ENCODE peak calls at places on chromosomes 13 and 19, in four cellular contexts. M is GM12878, T is GM12891, W is K562. H is an unnamed sample.

GRCh38 chr19:32866061-32866460 is 3.5 kb downstream of the SLC7A9 start:
- DNase-seq in T (no peak), W (no peak), M (no peak), H (no peak)

GRCh38 chr13:62626771-62627170 is 1211.1 kb upstream of the PCDH20 start:
- DNase-seq in W (no peak), M (no peak), T (no peak), H (no peak)

GRCh38 chr19:4327252-4327876 is 11.3 kb downstream of the STAP2 start:
- DNase-seq in M (no peak), W (peak), T (no peak), H (peak)

GRCh38 chr19:39223703-39224279 is 19.7 kb upstream of the SYCN start:
- DNase-seq in W (peak), T (no peak), M (no peak), H (no peak)

GRCh38 chr13:106113796-106114195 is 421.7 kb downstream of the EFNB2 start:
- DNase-seq in W (no peak), M (no peak), T (no peak), H (no peak)

GRCh38 chr19:41195675-41196497 is 2.9 kb downstream of the CYP2S1 start:
- DNase-seq in W (no peak), M (no peak), T (no peak), H (peak)

GRCh38 chr13:94236132-94236531 is 243.3 kb downstream of the DCT start:
- DNase-seq in M (no peak), T (no peak), W (no peak), H (no peak)

GRCh38 chr13:100875392-100876043 is 200.9 kb upstream of the TMTC4 start:
- DNase-seq in T (no peak), W (no peak), M (peak), H (no peak)

GRCh38 chr19:32691952-32692726 is 518 bp downstream of the NUDT19 start:
- DNase-seq in T (peak), W (peak), M (no peak), H (peak)

GRCh38 chr13:79870123-79870522 is 389.2 kb downstream of the NDFIP2 start:
- DNase-seq in T (no peak), W (no peak), M (no peak), H (no peak)

GRCh38 chr19:13085673-13086072 is 17.0 kb downstream of the LYL1 start:
- DNase-seq in T (no peak), M (no peak), W (no peak), H (no peak)

GRCh38 chr13:110337287-110337686 is 30.2 kb downstream of the COL4A2 start:
- DNase-seq in W (no peak), M (no peak), T (no peak), H (no peak)
- TF ChIP-seq POLR2AphosphoS5 in W (no peak), M (no peak), T (no peak), H (no peak)

DNA sequence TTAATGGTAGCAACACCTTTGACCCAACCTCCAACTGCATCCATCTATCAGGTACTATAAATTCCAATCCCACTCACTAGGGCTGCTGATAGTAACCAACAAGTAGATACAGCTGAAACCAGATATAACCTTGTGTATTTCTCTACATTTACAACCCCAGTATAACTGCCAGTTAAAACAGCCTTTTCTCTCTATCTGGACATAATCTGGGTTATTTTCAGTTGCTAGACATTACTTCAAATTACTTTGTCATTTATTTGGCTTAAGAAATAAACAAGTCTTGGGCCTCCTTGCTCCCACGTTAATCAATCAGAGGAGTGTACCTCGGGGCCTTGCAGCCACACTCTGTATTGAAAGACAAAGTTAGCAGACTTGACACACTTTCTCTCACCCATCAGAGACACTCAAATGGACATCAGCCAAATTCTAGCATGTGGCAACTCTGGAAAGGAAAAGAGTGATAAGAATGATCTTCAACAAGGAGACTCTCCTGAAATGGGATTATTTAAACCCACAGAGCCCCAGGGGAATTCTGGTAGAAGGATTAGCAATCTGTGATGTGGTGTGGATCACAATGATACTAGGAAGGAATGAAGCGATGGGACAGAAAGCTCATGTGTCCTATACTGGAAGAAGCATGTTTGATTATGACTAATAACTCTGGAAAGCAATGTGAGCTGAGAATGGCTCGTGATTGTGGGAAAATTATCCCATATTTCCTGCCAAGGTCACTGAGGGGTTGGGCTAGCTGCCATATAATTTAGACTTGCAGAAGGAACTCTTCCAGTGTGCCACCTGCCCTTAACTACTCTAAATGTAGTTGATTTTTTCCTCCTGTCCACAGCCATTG is 157.5 kb downstream of the FLT1 start:
- DNase-seq in W (no peak), T (no peak), M (no peak), H (no peak)
- TF ChIP-seq SPI1 in W (no peak), T (no peak), M (no peak), H (no peak)

GRCh38 chr19:11137542-11138384 is 17.8 kb downstream of the SPC24 start:
- DNase-seq in M (no peak), W (peak), T (peak), H (peak)
- TF ChIP-seq POLR2AphosphoS5 in M (no peak), W (peak), T (no peak), H (no peak)

GRCh38 chr19:27794444-27795042 is 1418.4 kb downstream of the UQCRFS1 start:
- DNase-seq in W (peak), T (peak), M (no peak), H (peak)
- TF ChIP-seq SPI1 in W (no peak), T (peak), M (peak), H (no peak)

DNA sequence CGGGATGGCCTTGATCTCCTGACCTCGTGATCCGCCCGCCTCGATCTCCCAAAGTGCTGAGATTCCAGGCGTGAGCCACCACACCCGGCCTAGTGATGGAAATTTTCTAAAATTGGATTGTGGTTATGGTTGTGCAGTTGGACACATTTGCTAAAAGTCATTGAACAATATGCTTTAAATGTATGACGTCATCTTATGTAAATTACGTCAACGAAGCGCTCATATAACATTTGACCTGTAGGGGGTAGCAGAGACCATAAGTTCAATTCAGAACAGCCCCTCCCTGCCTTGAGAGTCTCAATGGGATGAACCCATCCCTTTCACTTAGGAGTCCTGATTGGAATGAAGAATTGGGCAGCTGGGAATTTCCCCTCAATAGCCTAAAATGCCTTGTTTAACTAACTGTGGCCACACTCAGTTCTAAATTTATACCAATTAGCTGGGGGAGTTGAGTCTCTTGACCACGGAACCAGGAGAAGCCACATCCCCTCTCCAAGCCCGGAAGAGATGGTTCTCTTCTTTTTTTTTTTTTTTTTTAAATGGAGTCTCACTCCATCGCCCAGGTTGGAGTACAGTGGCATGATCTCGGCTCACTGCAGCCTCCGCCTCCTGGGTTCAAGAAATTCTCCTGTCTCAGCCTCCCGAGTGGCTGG is 15.2 kb upstream of the TLE6 start:
- DNase-seq in T (peak), M (peak), W (peak), H (no peak)
- TF ChIP-seq POLR2AphosphoS5 in T (no peak), M (no peak), W (no peak), H (no peak)

GRCh38 chr19:11418518-11419506 is at the start of gene RGL3:
- DNase-seq in W (peak), M (no peak), T (no peak), H (no peak)
- TF ChIP-seq SPI1 in W (no peak), M (no peak), T (no peak), H (no peak)

GRCh38 chr19:460877-461609 is at the start of gene SHC2:
- DNase-seq in W (peak), T (no peak), M (no peak), H (no peak)

GRCh38 chr19:459724-460511 is 915 bp downstream of the SHC2 start:
- DNase-seq in W (peak), T (no peak), M (no peak), H (no peak)

GRCh38 chr19:464146-464545 is 3.3 kb upstream of the SHC2 start:
- DNase-seq in M (no peak), W (no peak), T (no peak), H (no peak)

GRCh38 chr19:463483-464130 is 2.8 kb upstream of the SHC2 start:
- DNase-seq in T (no peak), M (no peak), W (no peak), H (no peak)

DNA sequence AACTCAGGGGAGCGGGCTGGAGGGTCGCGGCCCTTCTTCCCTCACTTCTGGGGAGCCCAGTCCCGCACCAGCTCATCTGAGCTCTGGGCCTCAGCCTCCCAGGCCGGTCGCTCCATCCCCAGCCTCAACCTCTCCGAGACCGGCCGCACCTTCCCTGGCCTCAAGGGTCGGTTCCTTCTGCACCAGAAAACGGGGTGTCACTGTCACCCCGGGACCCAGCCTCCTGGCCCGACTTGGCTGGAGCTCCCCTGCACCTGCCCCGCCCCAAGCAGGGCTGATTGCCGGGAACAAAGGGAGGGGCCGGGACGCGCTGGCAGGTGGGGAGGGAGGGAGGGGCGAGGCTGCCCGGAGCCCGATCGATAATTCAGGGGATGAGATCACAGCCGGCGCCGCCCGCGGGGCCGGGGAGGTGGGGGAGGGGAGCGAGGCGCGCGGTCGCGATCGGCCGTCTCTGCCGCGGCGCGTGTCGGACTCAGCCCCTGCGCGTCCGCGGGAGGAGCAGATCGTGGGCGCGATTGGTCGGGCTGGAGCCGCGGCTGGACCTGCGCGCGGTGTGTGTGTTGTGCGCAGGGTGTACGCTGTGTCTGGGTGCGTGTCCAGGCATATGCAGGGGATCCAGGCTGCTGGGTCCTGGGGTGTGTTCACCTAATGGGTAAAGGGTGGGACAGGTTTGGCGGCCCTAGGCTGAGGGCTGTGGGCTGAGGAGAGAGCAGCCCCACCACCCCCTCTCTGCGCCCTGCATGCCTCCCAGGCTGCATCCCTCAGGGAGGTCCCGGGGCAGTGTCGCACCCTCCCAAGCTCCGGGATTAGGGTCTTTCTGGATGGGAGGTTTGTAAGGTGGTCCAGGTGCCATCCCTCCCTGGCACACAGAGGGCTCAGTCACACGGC is 1.1 kb upstream of the SHC2 start:
- DNase-seq in M (no peak), W (peak), T (no peak), H (no peak)
- TF ChIP-seq POLR2AphosphoS5 in M (no peak), W (no peak), T (no peak), H (no peak)

GRCh38 chr19:53013621-53014020 is at the start of gene ERVV-1:
- DNase-seq in M (no peak), T (no peak), W (no peak), H (no peak)
- TF ChIP-seq SPI1 in M (no peak), T (no peak), W (no peak), H (no peak)

DNA sequence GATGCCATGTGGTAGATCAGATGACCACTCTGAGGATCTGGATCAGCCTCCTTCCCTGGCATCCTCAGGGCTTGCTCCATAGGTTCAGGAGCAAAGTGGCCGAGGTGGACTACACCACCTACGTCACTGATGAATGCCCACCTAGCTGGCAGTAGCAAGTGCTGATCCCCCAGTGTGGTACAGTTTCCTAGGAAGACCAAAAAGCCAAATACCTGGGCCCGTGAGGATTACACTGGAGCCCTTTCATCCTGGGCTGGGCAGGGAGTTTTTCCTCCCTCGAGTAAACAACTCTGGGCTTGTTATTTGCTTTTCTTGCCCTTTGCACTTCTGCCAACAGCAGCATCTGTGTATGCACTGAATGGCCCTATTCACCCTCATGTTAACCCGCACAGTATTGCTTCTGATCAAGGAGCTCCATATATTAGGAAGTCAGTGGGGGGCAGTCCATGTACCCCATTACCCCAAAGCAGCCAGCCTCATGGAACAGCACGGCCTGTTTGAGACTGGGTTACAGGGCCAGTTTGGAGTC is 3.3 kb upstream of the MYADM start:
- DNase-seq in W (no peak), M (no peak), T (no peak), H (no peak)
- TF ChIP-seq POLR2AphosphoS5 in W (no peak), M (no peak), T (no peak), H (no peak)

GRCh38 chr19:30069535-30070197 is 127.6 kb downstream of the URI1 start:
- DNase-seq in T (no peak), W (no peak), M (no peak), H (no peak)

GRCh38 chr19:30073152-30074000 is 131.3 kb downstream of the URI1 start:
- DNase-seq in T (no peak), M (no peak), W (no peak), H (no peak)

GRCh38 chr19:30071871-30072270 is 129.8 kb downstream of the URI1 start:
- DNase-seq in W (no peak), M (no peak), T (no peak), H (no peak)

GRCh38 chr19:30070198-30070969 is 128.3 kb downstream of the URI1 start:
- DNase-seq in T (no peak), M (no peak), W (no peak), H (no peak)

GRCh38 chr19:30070970-30071632 is 129.1 kb downstream of the URI1 start:
- DNase-seq in W (no peak), M (no peak), T (no peak), H (no peak)
- TF ChIP-seq SPI1 in W (no peak), M (no peak), T (no peak), H (no peak)